ENCODE peak calls at places on chromosomes 7 and 10, in seven cellular contexts. One of them, this sample, is unnamed.

GRCh38 chr7:26346611-26347200 is 55.0 kb downstream of the SNX10 start:
- DNase-seq in HepG2: no peak
- DNase-seq in NT2/D1: no peak
- DNase-seq in SK-N-SH: no peak
- DNase-seq in K562: no peak
- DNase-seq in GM12878: no peak
- DNase-seq in H1: no peak
- DNase-seq in this sample: peak; percentile 28

GRCh38 chr10:124535731-124536495 is 74.3 kb downstream of the LHPP start:
- DNase-seq in HepG2: no peak
- DNase-seq in NT2/D1: no peak
- DNase-seq in SK-N-SH: peak; percentile 51
- DNase-seq in K562: no peak
- DNase-seq in GM12878: no peak
- DNase-seq in H1: no peak
- DNase-seq in this sample: no peak

GRCh38 chr7:75989726-75990388 is 4.5 kb downstream of the TMEM120A start:
- DNase-seq in HepG2: peak; percentile 11
- DNase-seq in NT2/D1: no peak
- DNase-seq in SK-N-SH: peak; percentile 68
- DNase-seq in K562: no peak
- DNase-seq in GM12878: no peak
- DNase-seq in H1: no peak
- DNase-seq in this sample: no peak

GRCh38 chr10:86298501-86299001 is 68.0 kb downstream of the GRID1 start:
- DNase-seq in HepG2: no peak
- DNase-seq in NT2/D1: no peak
- DNase-seq in SK-N-SH: no peak
- DNase-seq in K562: no peak
- DNase-seq in GM12878: no peak
- DNase-seq in H1: no peak
- DNase-seq in this sample: no peak

GRCh38 chr10:124124123-124124768 is 30.8 kb upstream of the CHST15 start:
- DNase-seq in HepG2: no peak
- DNase-seq in NT2/D1: no peak
- DNase-seq in SK-N-SH: no peak
- DNase-seq in K562: no peak
- DNase-seq in GM12878: no peak
- DNase-seq in H1: no peak
- DNase-seq in this sample: no peak

GRCh38 chr7:2022021-2022409 is 210.7 kb downstream of the MAD1L1 start:
- DNase-seq in HepG2: no peak
- DNase-seq in NT2/D1: no peak
- DNase-seq in SK-N-SH: no peak
- DNase-seq in K562: no peak
- DNase-seq in GM12878: no peak
- DNase-seq in H1: no peak
- DNase-seq in this sample: no peak

GRCh38 chr7:144408116-144408515 is 4.6 kb upstream of the NOBOX start:
- DNase-seq in HepG2: no peak
- DNase-seq in NT2/D1: no peak
- DNase-seq in SK-N-SH: no peak
- DNase-seq in K562: no peak
- DNase-seq in GM12878: no peak
- DNase-seq in H1: no peak
- DNase-seq in this sample: no peak

GRCh38 chr10:27642023-27642589 is 103.5 kb downstream of the MKX start:
- DNase-seq in HepG2: no peak
- DNase-seq in NT2/D1: no peak
- DNase-seq in SK-N-SH: no peak
- DNase-seq in K562: no peak
- DNase-seq in GM12878: no peak
- DNase-seq in H1: no peak
- DNase-seq in this sample: no peak

GRCh38 chr7:26686448-26686981 is 177.9 kb downstream of the SKAP2 start:
- DNase-seq in HepG2: peak; percentile 68
- DNase-seq in NT2/D1: peak; percentile 40
- DNase-seq in SK-N-SH: peak; percentile 17
- DNase-seq in K562: peak; percentile 43
- DNase-seq in GM12878: no peak
- DNase-seq in H1: peak; percentile 19
- DNase-seq in this sample: peak; percentile 21

GRCh38 chr10:104300736-104301292 is 31.8 kb downstream of the GSTO2 start:
- DNase-seq in HepG2: no peak
- DNase-seq in NT2/D1: no peak
- DNase-seq in SK-N-SH: peak; percentile 83
- DNase-seq in K562: no peak
- DNase-seq in GM12878: no peak
- DNase-seq in H1: no peak
- DNase-seq in this sample: no peak

GRCh38 chr7:111071556-111071955 is 19.4 kb upstream of the LRRN3 start:
- DNase-seq in HepG2: no peak
- DNase-seq in NT2/D1: no peak
- DNase-seq in SK-N-SH: no peak
- DNase-seq in K562: no peak
- DNase-seq in GM12878: no peak
- DNase-seq in H1: no peak
- DNase-seq in this sample: no peak

GRCh38 chr7:45922810-45923209 is 1.7 kb upstream of the IGFBP3 start:
- DNase-seq in HepG2: no peak
- DNase-seq in NT2/D1: no peak
- DNase-seq in SK-N-SH: no peak
- DNase-seq in K562: no peak
- DNase-seq in GM12878: no peak
- DNase-seq in H1: no peak
- DNase-seq in this sample: no peak

GRCh38 chr7:98974906-98975816 is 96.8 kb downstream of the TRRAP start:
- DNase-seq in HepG2: no peak
- DNase-seq in NT2/D1: no peak
- DNase-seq in SK-N-SH: peak; percentile 77
- DNase-seq in K562: no peak
- DNase-seq in GM12878: no peak
- DNase-seq in H1: no peak
- DNase-seq in this sample: no peak

GRCh38 chr7:85186521-85187241 is at the start of gene SEMA3D:
- DNase-seq in HepG2: peak; percentile 12
- DNase-seq in NT2/D1: peak; percentile 83
- DNase-seq in SK-N-SH: peak; percentile 93
- DNase-seq in K562: peak; percentile 7
- DNase-seq in GM12878: no peak
- DNase-seq in H1: peak; percentile 63
- DNase-seq in this sample: peak; percentile 48

GRCh38 chr7:152341039-152341913 is 94.5 kb downstream of the KMT2C start:
- DNase-seq in HepG2: peak; percentile 60
- DNase-seq in NT2/D1: no peak
- DNase-seq in SK-N-SH: peak; percentile 71
- DNase-seq in K562: peak; percentile 84
- DNase-seq in GM12878: peak; percentile 40
- DNase-seq in H1: no peak
- DNase-seq in this sample: peak; percentile 44

GRCh38 chr7:68865351-68865885 is 732.9 kb upstream of the AUTS2 start:
- DNase-seq in HepG2: no peak
- DNase-seq in NT2/D1: no peak
- DNase-seq in SK-N-SH: no peak
- DNase-seq in K562: no peak
- DNase-seq in GM12878: no peak
- DNase-seq in H1: no peak
- DNase-seq in this sample: no peak

GRCh38 chr10:16750461-16750860 is 66.8 kb downstream of the RSU1 start:
- DNase-seq in HepG2: no peak
- DNase-seq in NT2/D1: no peak
- DNase-seq in SK-N-SH: no peak
- DNase-seq in K562: no peak
- DNase-seq in GM12878: no peak
- DNase-seq in H1: no peak
- DNase-seq in this sample: no peak

GRCh38 chr7:85115006-85115405 is 71.8 kb downstream of the SEMA3D start:
- DNase-seq in HepG2: no peak
- DNase-seq in NT2/D1: no peak
- DNase-seq in SK-N-SH: peak; percentile 3
- DNase-seq in K562: no peak
- DNase-seq in GM12878: no peak
- DNase-seq in H1: no peak
- DNase-seq in this sample: no peak

GRCh38 chr10:49649294-49649693 is 30.2 kb upstream of the C10orf53 start:
- DNase-seq in HepG2: no peak
- DNase-seq in NT2/D1: no peak
- DNase-seq in SK-N-SH: no peak
- DNase-seq in K562: no peak
- DNase-seq in GM12878: no peak
- DNase-seq in H1: peak; percentile 25
- DNase-seq in this sample: no peak

GRCh38 chr7:78018541-78019456 is 220.2 kb downstream of the PHTF2 start:
- DNase-seq in HepG2: no peak
- DNase-seq in NT2/D1: no peak
- DNase-seq in SK-N-SH: peak; percentile 52
- DNase-seq in K562: peak; percentile 53
- DNase-seq in GM12878: no peak
- DNase-seq in H1: no peak
- DNase-seq in this sample: no peak

GRCh38 chr10:16910795-16911164 is 93.6 kb upstream of the RSU1 start:
- DNase-seq in HepG2: no peak
- DNase-seq in NT2/D1: no peak
- DNase-seq in SK-N-SH: no peak
- DNase-seq in K562: no peak
- DNase-seq in GM12878: no peak
- DNase-seq in H1: no peak
- DNase-seq in this sample: no peak

GRCh38 chr10:37053476-37053875 is 71.9 kb upstream of the ANKRD30A start:
- DNase-seq in HepG2: no peak
- DNase-seq in NT2/D1: no peak
- DNase-seq in SK-N-SH: no peak
- DNase-seq in K562: no peak
- DNase-seq in GM12878: no peak
- DNase-seq in H1: no peak
- DNase-seq in this sample: no peak

DNA sequence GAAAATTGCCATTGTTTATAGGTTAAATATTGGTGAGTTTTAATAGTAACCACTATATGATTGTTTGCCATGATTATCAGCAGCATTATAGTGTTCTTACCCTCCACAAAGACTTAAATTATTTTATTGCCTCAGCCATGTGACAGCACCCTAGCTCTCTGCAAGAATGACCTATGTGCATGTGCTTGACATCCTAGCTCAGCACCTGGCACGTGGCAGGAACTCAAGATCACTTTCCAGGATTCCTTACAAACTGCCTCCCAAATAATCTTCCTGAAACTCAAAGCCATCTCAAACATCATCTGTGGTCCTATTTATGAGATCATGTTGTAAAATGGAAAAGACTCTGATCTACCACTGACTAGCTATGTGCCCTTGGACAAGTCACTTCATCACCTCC is 68.1 kb upstream of the ANKRD30A start:
- DNase-seq in HepG2: no peak
- DNase-seq in NT2/D1: no peak
- DNase-seq in SK-N-SH: no peak
- DNase-seq in K562: no peak
- DNase-seq in GM12878: no peak
- DNase-seq in H1: no peak
- DNase-seq in this sample: no peak
- H3K9me3 ChIP-seq in HepG2: no peaks in the 10 kb centered on the region
- H3K9me3 ChIP-seq in NT2/D1: no peaks in the 10 kb centered on the region
- H3K9me3 ChIP-seq in SK-N-SH: no peaks in the 10 kb centered on the region
- H3K9me3 ChIP-seq in K562: no peaks in the 10 kb centered on the region
- H3K9me3 ChIP-seq in GM12878: no peaks in the 10 kb centered on the region
- H3K9me3 ChIP-seq in H1: peaks cover 59% of the 10 kb centered on the region
- H3K9me3 ChIP-seq in this sample: peaks cover 9% of the 10 kb centered on the region

DNA sequence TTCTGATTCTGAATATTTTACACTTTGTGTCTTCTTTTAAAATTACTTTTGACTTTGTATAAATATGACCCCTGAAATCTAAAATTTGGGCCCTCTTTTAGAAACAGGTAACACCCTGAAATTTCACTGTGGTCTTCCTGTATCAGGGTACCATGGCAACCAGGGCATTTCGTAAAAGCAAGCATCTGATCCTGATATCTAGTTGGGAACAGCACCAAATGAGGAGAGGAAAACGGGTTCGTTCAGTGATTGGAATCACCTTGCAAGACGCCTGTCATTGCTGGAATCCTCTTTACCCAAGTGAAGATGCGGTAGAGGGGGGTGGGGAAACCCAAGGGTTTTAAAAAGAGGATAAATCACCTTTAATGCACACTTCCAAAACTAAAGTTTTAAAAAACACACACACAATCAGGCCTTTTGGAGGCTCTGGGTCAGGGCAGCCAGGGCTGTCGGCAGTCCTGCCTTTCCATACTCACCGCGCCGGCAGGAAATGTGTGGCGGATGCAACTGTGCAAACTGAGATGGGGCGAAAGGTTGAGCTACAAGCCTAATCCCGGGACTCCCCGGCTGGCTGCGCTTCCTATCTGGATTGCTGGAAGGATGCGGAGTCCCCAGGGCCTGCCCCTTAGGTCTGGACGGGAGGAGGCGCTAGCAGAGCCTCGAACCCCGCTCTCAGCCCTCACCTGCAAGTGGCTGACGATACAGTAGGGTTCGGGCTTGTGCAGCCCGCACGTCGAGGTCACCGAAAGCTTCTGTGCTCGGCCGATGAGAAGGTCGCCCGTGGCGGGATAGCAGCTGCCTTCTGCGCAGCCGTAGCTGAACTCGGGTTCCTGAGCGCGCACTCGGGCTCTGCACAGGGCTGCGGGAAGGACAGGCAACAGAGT is 1.8 kb downstream of the LAMB1 start:
- DNase-seq in HepG2: no peak
- DNase-seq in NT2/D1: no peak
- DNase-seq in SK-N-SH: peak; percentile 70
- DNase-seq in K562: no peak
- DNase-seq in GM12878: no peak
- DNase-seq in H1: peak; percentile 71
- DNase-seq in this sample: no peak
- TF ChIP-seq YY1 in HepG2: no peak
- TF ChIP-seq YY1 in NT2/D1: no peak
- TF ChIP-seq YY1 in SK-N-SH: no peak
- TF ChIP-seq YY1 in K562: no peak
- TF ChIP-seq YY1 in GM12878: no peak
- TF ChIP-seq YY1 in H1: no peak
- TF ChIP-seq YY1 in this sample: no peak

DNA sequence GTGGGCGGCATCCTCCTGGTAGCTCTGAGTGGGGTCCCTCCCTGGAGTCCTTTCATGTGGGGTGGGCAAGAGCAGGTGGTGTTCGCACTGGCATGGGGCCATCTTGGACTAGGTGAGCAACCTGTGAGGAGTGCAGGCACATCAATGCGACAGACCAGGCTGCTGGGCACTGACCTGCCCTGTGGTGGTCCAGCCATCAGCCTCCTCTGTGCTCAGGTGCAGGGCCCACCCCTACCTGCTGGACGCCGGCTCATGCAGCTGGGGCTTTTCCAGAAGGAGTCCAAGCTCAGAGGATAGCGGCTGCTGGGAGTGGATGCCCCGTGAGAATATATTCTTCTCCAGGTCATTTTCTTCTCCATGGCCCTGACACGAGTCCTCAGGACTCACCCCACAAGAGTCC is 424.4 kb downstream of the GLRX3 start:
- DNase-seq in HepG2: no peak
- DNase-seq in NT2/D1: no peak
- DNase-seq in SK-N-SH: no peak
- DNase-seq in K562: no peak
- DNase-seq in GM12878: no peak
- DNase-seq in H1: no peak
- DNase-seq in this sample: no peak
- H3K9me3 ChIP-seq in HepG2: no peaks in the 10 kb centered on the region
- H3K9me3 ChIP-seq in NT2/D1: no peaks in the 10 kb centered on the region
- H3K9me3 ChIP-seq in SK-N-SH: no peaks in the 10 kb centered on the region
- H3K9me3 ChIP-seq in K562: no peaks in the 10 kb centered on the region
- H3K9me3 ChIP-seq in GM12878: no peaks in the 10 kb centered on the region
- H3K9me3 ChIP-seq in H1: no peaks in the 10 kb centered on the region
- H3K9me3 ChIP-seq in this sample: no peaks in the 10 kb centered on the region

GRCh38 chr7:41315764-41316163 is 387.1 kb downstream of the INHBA start:
- DNase-seq in HepG2: no peak
- DNase-seq in NT2/D1: peak; percentile 8
- DNase-seq in SK-N-SH: no peak
- DNase-seq in K562: no peak
- DNase-seq in GM12878: no peak
- DNase-seq in H1: no peak
- DNase-seq in this sample: no peak
- TF ChIP-seq YY1 in HepG2: no peak
- TF ChIP-seq YY1 in NT2/D1: no peak
- TF ChIP-seq YY1 in SK-N-SH: no peak
- TF ChIP-seq YY1 in K562: no peak
- TF ChIP-seq YY1 in GM12878: no peak
- TF ChIP-seq YY1 in H1: no peak
- TF ChIP-seq YY1 in this sample: no peak

This sample was measured in HCT116.